ENCODE peak calls at places on chromosome 3, in seven cellular contexts. V, R, E, P, A, H and Z are unnamed samples.

GRCh38 chr3:37863949-37864822 is 2.5 kb downstream of the CTDSPL start:
- DNase-seq in V (peak), R (no peak), E (no peak), P (no peak), A (no peak), H (no peak), Z (no peak)

GRCh38 chr3:128009952-128010846 is 42.0 kb upstream of the SEC61A1 start:
- DNase-seq in V (peak), R (no peak), E (no peak), P (peak), A (no peak), H (no peak), Z (no peak)

GRCh38 chr3:149646181-149646766 is 11.6 kb downstream of the WWTR1 start:
- DNase-seq in V (peak), R (no peak), E (no peak), P (no peak), A (no peak), H (no peak), Z (no peak)

GRCh38 chr3:126711361-126711760 is 7.3 kb downstream of the CHCHD6 start:
- DNase-seq in V (peak), R (no peak), E (no peak), P (peak), A (no peak), H (no peak), Z (no peak)

GRCh38 chr3:58063424-58063823 is 55.2 kb downstream of the FLNB start:
- DNase-seq in V (peak), R (no peak), E (no peak), P (peak), A (peak), H (peak), Z (no peak)

GRCh38 chr3:161600185-161600584 is 103.6 kb downstream of the OTOL1 start:
- DNase-seq in V (peak), R (no peak), E (no peak), P (no peak), A (no peak), H (no peak), Z (no peak)

GRCh38 chr3:20186600-20187004 is 596 bp upstream of the SGO1 start:
- DNase-seq in V (no peak), R (no peak), E (no peak), P (no peak), A (peak), H (no peak), Z (no peak)

GRCh38 chr3:16824085-16824696 is 60.6 kb upstream of the PLCL2 start:
- DNase-seq in V (no peak), R (no peak), E (peak), P (no peak), A (no peak), H (no peak), Z (no peak)

GRCh38 chr3:159620281-159620680 is 368.4 kb upstream of the IL12A start:
- DNase-seq in V (peak), R (no peak), E (no peak), P (no peak), A (no peak), H (no peak), Z (no peak)

DNA sequence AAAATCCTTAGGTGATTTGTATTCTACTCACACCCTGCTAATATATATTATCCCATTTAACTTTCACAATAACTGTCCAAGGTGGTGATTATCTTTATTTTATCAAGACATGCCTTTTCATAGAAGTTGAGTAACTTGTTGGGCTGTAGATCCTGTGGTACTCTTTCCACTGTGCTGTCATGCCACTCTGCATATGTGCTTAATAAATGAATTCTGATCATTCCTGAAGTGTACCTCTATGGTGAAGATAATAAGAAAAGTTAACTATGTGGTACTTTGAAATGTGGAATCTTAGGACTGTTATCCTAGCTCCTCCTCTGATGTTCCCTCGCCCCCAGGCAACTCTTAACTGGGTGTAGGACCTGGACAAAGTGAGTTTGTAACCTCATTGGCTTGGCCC is 5.2 kb downstream of the SNRK start:
- DNase-seq in V (no peak), R (no peak), E (no peak), P (no peak), A (no peak), H (no peak), Z (no peak)
- H3K4me3 ChIP-seq in V (no peak), R (no peak), E (no peak), P (no peak), A (no peak), H (no peak), Z (peak)

DNA sequence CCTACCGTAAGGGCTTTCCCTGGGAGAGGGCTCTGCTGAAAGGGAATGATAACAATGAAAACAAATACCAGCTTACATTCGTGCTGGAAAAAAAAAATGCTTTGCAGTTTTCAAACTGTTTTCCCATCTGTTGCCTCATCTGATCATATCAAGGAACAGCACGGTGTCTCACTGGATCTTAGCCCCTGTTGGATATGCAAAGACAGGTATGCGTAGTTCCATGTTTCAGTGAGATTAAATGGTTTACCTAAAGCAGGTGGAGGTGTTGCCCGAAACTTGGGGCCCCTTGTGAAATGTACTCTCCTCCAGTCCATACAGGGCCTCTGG is 77.4 kb upstream of the VGLL4 start:
- DNase-seq in V (peak), R (no peak), E (no peak), P (no peak), A (peak), H (no peak), Z (no peak)
- H3K4me3 ChIP-seq in V (no peak), R (peak), E (peak), P (no peak), A (peak), H (peak), Z (peak)

GRCh38 chr3:46097691-46098241 is 70.5 kb upstream of the XCR1 start:
- DNase-seq in V (peak), R (no peak), E (no peak), P (peak), A (no peak), H (no peak), Z (no peak)
- H3K4me3 ChIP-seq in V (no peak), R (no peak), E (no peak), P (no peak), A (no peak), H (no peak), Z (no peak)

DNA sequence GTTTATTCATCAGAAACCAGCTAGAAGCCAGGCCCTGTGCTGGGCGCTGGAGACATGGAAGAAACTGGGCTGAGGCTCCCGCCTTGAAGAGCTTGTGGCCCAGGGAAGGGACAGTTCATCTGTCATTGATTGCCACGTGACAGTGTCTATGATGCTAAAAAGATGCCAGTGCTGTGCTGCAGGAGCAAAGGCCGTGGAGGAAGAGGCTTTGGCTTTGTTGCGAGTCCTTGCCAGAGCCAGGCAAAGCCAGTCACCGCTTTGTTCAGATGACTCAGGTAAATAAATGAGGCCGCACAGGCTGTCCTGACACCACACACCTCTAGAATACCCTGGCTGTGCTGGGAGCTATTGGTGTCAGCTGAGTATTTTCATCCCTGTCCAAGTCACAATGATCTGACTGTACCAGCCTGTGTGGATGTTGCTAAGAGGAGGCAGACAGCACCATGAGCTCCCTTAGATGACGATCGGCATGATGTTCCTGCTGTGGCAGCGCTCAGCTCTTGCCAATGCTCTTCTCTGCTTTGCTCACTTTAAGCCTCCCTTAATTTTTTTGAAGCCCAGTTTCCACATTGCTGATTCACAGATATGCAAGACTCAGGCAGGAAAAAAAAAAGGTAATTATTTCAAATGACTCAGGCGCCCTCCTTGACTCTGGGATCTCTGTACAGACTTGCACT is 77.5 kb downstream of the CCNL1 start:
- DNase-seq in V (peak), R (no peak), E (no peak), P (peak), A (no peak), H (no peak), Z (no peak)
- H3K4me3 ChIP-seq in V (no peak), R (no peak), E (no peak), P (no peak), A (no peak), H (no peak), Z (no peak)

DNA sequence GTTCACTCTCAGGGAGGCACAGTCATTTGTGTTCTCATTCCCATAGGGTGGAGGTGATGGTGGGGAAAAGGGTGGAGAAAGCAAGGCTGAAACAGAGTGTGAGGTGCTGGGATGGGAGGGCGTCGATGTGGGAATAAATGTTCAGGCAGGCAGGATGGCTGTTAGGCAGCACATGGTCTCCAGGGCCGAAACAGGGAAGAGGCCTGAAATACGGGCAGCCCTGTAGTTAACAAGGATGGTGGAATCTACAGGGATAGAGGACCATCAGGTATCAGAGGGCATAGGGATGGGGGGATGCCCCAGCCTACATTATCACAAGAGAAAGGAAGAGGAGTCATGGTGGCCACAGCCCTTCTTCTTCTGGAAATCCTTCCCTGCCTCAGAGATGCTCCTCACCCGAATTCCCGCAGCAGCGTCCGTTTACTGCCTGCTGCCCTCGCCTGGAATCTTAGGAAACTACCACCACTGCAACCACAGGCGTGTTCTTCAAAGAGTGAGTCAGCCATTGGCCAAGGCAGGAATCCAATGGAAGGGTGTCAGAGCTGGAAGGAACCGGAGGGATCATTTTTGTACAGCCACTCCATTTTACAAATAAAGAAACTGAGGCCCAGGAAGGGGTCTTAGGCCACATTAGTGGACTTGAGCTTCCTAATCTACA is 49.7 kb upstream of the POMGNT2 start:
- DNase-seq in V (peak), R (no peak), E (no peak), P (peak), A (peak), H (peak), Z (no peak)
- H3K4me3 ChIP-seq in V (no peak), R (no peak), E (no peak), P (no peak), A (no peak), H (no peak), Z (no peak)

GRCh38 chr3:197512691-197513571 is 42.8 kb downstream of the BDH1 start:
- DNase-seq in V (no peak), R (no peak), E (no peak), P (no peak), A (no peak), H (no peak), Z (no peak)

GRCh38 chr3:197516517-197516889 is 39.3 kb downstream of the BDH1 start:
- DNase-seq in V (peak), R (no peak), E (no peak), P (peak), A (no peak), H (no peak), Z (peak)

GRCh38 chr3:197513953-197514785 is 41.6 kb downstream of the BDH1 start:
- DNase-seq in V (no peak), R (no peak), E (no peak), P (no peak), A (no peak), H (no peak), Z (no peak)

GRCh38 chr3:197511853-197512635 is 43.7 kb downstream of the BDH1 start:
- DNase-seq in V (no peak), R (no peak), E (no peak), P (no peak), A (no peak), H (no peak), Z (peak)

GRCh38 chr3:197514786-197515090 is 41.0 kb downstream of the BDH1 start:
- DNase-seq in V (no peak), R (no peak), E (no peak), P (no peak), A (no peak), H (no peak), Z (no peak)
- H3K4me3 ChIP-seq in V (no peak), R (no peak), E (no peak), P (no peak), A (no peak), H (no peak), Z (no peak)

GRCh38 chr3:42935472-42935871 is 29.5 kb downstream of the ZNF662 start:
- DNase-seq in V (no peak), R (no peak), E (no peak), P (no peak), A (no peak), H (no peak), Z (no peak)
- H3K4me3 ChIP-seq in V (no peak), R (peak), E (no peak), P (no peak), A (no peak), H (no peak), Z (no peak)

DNA sequence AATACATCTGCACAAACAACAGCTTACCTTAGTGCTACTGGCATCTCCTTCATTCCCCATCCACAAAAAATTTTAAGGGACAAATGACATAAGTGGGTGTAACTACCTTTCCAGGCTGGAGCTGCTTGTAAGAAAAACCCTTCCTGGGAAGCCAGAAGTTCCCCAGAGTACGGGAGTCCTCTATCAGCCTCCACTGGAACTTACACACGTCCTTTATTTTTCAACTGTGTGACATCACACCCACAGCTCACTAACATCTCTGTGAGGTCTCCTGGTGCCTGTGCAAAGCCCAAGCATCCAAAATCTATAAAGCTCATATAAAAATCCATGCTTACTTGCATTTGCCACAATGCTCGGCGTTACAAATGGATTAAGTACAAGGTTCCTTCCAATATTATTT is 27.6 kb downstream of the LRIG1 start:
- DNase-seq in V (peak), R (no peak), E (no peak), P (peak), A (no peak), H (no peak), Z (no peak)
- H3K4me3 ChIP-seq in V (no peak), R (no peak), E (no peak), P (no peak), A (no peak), H (no peak), Z (no peak)

DNA sequence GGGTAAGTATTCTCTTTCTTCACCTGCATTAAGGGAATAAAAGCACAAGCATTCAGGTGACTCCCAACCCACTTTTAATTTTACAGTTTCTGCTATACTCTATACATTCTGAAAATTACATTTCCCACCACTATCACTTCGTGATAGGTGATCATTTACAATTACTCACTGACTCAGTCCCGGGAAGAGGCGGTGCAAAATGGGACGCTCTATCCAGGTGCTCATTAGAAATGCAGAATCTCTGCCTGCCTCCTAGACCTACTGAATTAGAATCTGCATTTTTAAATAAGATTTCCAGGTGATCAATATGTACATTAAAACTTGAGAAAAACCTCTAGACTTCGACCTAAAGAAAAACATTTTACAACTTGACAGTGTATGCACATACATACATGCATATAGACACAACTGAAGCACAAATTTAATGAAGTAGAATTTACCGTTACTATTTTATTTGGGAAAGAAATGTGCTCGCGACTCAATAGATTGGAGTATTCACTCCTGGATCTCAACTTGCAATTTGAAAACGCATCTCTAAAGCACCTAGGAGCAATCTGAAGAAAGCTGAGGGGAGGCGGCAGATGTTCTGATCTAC is 598 bp upstream of the TGFBR2 start:
- DNase-seq in V (no peak), R (no peak), E (no peak), P (no peak), A (no peak), H (no peak), Z (no peak)
- H3K4me3 ChIP-seq in V (peak), R (peak), E (peak), P (peak), A (peak), H (peak), Z (peak)